ENCODE peak calls at places on chromosomes 4 and X, in six cellular contexts. W, F, C, Y, B and P are unnamed samples.
A peak's percentile ranks its signal among the peaks of the same experiment; 100 is the strongest.

GRCh38 chr4:183600189-183600685 is 58.7 kb downstream of the RWDD4 start:
- DNase-seq in W (no peak), F (peak; percentile 25), C (no peak), Y (peak; percentile 39), B (no peak), P (no peak)

GRCh38 chrX:373641-374471 is 12.9 kb downstream of the PPP2R3B start:
- DNase-seq in W (no peak), F (peak; percentile 55), C (no peak), Y (no peak), B (no peak), P (peak; percentile 28)

GRCh38 chrX:123340691-123341090 is 156.6 kb downstream of the GRIA3 start:
- DNase-seq in W (no peak), F (peak; percentile 79), C (no peak), Y (no peak), B (no peak), P (no peak)

GRCh38 chrX:19190902-19191301 is 68.6 kb upstream of the ADGRG2 start:
- DNase-seq in W (no peak), F (no peak), C (no peak), Y (no peak), B (no peak), P (no peak)

GRCh38 chrX:153667931-153668396 is 5.6 kb downstream of the PNCK start:
- DNase-seq in W (peak; percentile 88), F (peak; percentile 72), C (peak; percentile 63), Y (peak; percentile 76), B (peak; percentile 77), P (peak; percentile 71)

GRCh38 chr4:79682801-79683217 is 274.8 kb upstream of the GK2 start:
- DNase-seq in W (no peak), F (no peak), C (no peak), Y (peak; percentile 43), B (no peak), P (no peak)

GRCh38 chrX:56726609-56727008 is 2.4 kb upstream of the NBDY start:
- DNase-seq in W (peak; percentile 56), F (peak; percentile 67), C (peak; percentile 58), Y (peak; percentile 64), B (peak; percentile 46), P (peak; percentile 64)

GRCh38 chr4:39357002-39357401 is 9.2 kb downstream of the RFC1 start:
- DNase-seq in W (no peak), F (no peak), C (no peak), Y (no peak), B (no peak), P (no peak)

GRCh38 chrX:106168107-106168506 is at the start of gene PWWP3B:
- DNase-seq in W (no peak), F (peak; percentile 38), C (no peak), Y (peak; percentile 6), B (no peak), P (no peak)

DNA sequence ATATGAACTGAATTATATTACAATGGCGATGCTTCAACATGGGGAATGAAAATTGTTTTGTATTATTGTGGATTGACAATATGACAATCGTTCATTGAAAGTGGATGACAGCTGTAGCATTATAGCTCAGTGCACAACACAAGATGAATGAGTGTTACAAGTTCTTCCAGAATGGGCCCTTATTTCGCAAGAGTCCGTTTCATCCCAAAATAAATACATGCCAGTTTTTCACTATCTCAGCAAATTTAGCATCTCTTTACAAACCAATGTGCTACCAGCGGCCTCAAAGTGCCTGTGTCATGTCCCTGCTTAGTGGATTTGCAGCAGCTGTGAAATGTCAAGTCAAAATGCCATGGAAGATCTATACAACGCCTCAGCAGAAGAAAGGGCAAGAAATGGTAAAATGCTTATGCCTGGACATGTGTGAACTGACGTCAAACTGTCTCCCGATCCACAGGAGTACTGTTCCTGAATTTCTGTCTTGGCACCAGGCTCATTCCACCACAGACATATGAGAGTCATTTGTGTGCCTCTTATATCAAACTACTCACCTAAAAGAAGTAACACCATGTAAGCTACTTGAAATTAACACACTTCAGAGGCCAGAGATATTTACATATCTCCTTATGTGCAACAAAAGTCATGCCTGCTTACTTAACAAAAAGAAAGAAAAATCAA is 109.5 kb downstream of the MAML3 start:
- DNase-seq in W (no peak), F (no peak), C (no peak), Y (peak; percentile 96), B (no peak), P (no peak)
- H3K4me1 ChIP-seq in W (peaks cover 36% of the 10 kb centered on the region), F (peaks cover 3% of the 10 kb centered on the region), C (peaks cover 8% of the 10 kb centered on the region), Y (peaks cover 2% of the 10 kb centered on the region), B (peaks cover 7% of the 10 kb centered on the region), P (peaks cover 8% of the 10 kb centered on the region)

DNA sequence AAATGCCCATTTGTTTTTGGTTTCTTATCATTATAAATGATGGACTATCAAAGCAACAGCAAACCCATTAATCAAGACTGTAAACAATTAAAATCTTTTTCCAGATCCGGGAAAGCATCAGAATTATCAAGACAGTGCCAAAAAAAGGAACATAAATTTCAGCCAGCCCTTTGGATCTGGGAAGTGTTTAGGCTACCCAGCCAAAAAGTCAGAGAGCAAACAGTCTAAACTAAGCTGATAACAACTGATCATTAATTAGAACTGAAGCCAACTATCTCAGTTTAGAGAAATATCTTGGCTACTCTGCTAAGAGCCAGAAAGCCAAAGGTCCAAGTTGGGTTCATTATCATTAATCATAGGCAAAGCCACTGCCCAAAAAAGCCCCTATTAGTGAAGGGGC is 37.1 kb upstream of the SHISA3 start:
- DNase-seq in W (no peak), F (no peak), C (no peak), Y (peak; percentile 36), B (no peak), P (no peak)
- H3K27ac ChIP-seq in W (no peak overlapping the region), F (no peak overlapping the region), C (no peak overlapping the region), Y (no peak overlapping the region), B (no peak overlapping the region), P (no peak overlapping the region)

DNA sequence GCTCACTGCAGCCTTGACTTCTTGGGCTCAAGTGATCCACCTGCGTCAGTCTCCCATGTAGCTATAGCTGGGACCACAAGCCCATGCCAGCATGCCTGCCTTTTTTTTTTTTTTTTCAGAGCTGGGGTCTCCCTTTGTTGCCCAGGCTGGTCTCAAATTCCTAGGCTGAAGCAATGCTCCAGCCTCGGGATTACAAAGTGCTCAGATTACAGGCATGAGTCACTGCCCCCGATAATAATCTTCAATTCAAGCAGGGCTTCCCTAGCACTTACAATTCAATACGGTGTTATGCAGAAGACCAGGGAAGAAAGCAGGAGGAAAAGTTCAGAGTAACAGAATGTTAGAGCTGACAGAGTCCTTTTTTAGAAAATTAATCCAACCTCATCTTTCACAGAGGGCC is 26.1 kb downstream of the OTOP1 start:
- DNase-seq in W (no peak), F (peak; percentile 9), C (no peak), Y (no peak), B (no peak), P (no peak)
- H3K27me3 ChIP-seq in W (no peaks in the 10 kb centered on the region), F (peaks cover 7% of the 10 kb centered on the region), C (no peaks in the 10 kb centered on the region), Y (no peaks in the 10 kb centered on the region), B (peaks cover 4% of the 10 kb centered on the region), P (no peaks in the 10 kb centered on the region)

DNA sequence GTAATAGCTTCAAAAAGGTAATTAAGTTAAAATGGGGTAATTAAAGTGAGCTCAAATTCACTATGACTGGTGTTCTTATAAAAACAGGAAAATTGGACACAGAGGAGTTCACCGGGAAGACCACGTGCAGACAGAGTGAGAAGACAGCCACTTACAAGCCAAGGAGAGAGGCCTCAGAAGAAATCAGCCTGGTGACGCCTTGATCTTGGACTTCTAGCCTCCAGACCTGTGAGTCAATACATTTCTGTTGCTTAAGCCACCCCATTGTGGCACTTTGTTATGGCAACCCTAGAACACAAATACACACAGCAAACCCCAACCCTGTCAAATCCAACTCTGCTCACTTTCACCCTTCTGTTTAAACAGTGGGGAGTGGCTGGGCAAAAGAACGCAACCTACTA is 4.1 kb upstream of the CD38 start:
- DNase-seq in W (no peak), F (peak; percentile 46), C (no peak), Y (no peak), B (no peak), P (no peak)
- H3K4me1 ChIP-seq in W (peaks cover 14% of the 10 kb centered on the region), F (no peaks in the 10 kb centered on the region), C (peaks cover 28% of the 10 kb centered on the region), Y (no peaks in the 10 kb centered on the region), B (peaks cover 28% of the 10 kb centered on the region), P (peaks cover 16% of the 10 kb centered on the region)

DNA sequence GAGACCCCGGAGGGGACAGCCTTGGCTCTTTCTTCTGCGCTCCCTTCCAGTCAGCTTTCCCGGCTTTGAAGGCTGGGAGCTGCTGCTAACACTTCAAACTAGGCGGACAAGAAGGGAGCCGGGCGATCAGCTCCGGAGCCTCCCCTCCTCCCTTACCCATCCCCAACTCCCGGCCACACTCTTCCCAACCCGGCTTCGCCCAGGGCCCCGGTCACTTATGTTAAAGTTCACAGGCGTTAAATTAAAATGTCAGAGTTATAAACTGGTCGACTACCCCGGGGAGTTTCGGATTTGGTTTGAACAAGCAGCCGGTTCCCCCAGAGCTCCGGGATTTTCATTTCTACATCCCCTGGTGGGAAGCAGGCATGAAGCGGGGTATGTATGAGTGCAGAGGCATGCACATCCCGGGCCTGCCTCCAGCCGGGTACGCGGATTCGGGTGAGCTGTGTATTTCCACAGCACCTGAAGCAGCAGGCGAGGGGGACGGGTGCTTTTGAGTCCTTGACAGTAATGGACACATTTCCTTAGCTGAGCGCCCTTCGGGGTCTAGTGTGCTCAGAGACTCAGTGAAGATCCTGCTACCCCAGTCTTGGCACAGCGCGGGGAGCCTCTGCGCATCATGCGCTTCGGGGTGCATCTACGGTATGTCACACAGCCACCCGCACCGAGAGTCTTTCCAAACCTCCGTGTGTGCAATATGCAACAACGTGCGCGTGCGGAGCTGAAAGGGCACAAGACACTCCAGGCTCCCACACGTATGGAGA is 883 bp downstream of the UNC5C start:
- DNase-seq in W (peak; percentile 49), F (peak; percentile 26), C (no peak), Y (no peak), B (no peak), P (no peak)
- H3K27ac ChIP-seq in W (peak overlapping the region; percentile 73), F (no peak overlapping the region), C (no peak overlapping the region), Y (peak overlapping the region; percentile 44), B (no peak overlapping the region), P (no peak overlapping the region)

DNA sequence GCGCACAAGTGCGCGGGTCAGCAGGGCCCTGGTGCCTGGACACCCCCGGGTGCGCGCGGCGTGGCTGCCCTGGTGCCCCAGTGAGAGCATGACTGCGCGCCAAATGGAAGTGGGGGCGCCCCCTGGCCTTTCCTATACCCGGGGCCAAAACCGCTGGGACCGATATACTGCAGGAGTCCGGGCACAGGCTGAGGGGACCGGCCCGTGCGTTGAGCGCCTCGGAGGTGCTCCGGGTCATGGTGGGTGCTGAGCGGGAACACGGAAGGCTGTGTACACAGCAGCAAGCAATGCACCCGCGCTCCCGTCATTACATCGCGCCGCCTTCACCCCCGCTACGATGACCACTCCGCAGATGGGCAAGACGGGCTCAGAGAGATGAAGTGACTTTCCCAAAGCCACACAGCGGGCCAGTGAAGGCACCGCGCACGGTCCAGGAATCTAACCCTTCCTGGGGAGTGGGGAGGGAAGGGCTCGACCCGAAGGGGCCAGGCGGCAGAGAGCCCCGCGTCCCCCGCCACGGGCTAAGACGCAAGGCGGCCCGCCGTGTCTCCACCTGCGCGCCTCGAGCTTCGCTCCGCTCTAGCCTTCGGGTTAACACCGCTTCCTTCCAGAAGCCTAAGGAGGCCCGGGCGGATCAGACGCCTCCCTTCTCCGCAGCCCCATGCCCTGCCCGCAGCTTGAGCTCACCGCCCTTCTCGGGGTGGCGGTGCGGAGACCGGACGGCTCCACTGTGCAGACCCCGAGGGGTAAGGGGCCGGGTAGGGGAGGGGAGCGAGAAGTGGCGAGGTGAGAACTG is 11.3 kb downstream of the HMX1 start:
- DNase-seq in W (no peak), F (no peak), C (no peak), Y (no peak), B (no peak), P (no peak)
- H3K27me3 ChIP-seq in W (no peaks in the 10 kb centered on the region), F (peaks cover 80% of the 10 kb centered on the region), C (peaks cover 9% of the 10 kb centered on the region), Y (peaks cover 65% of the 10 kb centered on the region), B (peaks cover 12% of the 10 kb centered on the region), P (peaks cover 2% of the 10 kb centered on the region)